ENCODE peak calls at places on chromosomes 12 and 14, in six cellular contexts. M, U, Q, T, G and W are unnamed samples.
A peak's percentile ranks its signal among the peaks of the same experiment; 100 is the strongest.

GRCh38 chr14:47675489-47676300 is at the start of gene MDGA2:
- DNase-seq in Q (no peak), U (no peak), G (no peak), M (no peak), T (no peak), W (no peak)

GRCh38 chr12:68609955-68610434 is 704 bp upstream of the RAP1B start:
- DNase-seq in M (no peak), T (no peak), U (no peak), G (no peak), Q (peak; percentile 52), W (peak; percentile 48)

GRCh38 chr12:22459872-22460490 is 84.4 kb downstream of the C2CD5 start:
- DNase-seq in G (no peak), U (no peak), T (no peak), M (no peak), Q (peak; percentile 62), W (peak; percentile 52)

GRCh38 chr14:69242311-69243224 is 17.4 kb upstream of the GALNT16 start:
- DNase-seq in M (peak; percentile 76), T (peak; percentile 21), U (no peak), Q (peak; percentile 77), G (no peak), W (peak; percentile 78)

GRCh38 chr12:100185361-100185894 is 15.2 kb upstream of the ACTR6 start:
- DNase-seq in Q (peak; percentile 34), U (no peak), G (no peak), T (no peak), M (peak; percentile 44), W (no peak)

GRCh38 chr12:19120795-19121194 is 8.7 kb upstream of the PLEKHA5 start:
- DNase-seq in Q (peak; percentile 22), U (no peak), G (no peak), M (no peak), T (no peak), W (peak; percentile 36)

GRCh38 chr14:93943052-93943451 is 15.9 kb downstream of the FAM181A start:
- DNase-seq in T (no peak), Q (no peak), U (no peak), G (no peak), M (no peak), W (peak; percentile 38)

GRCh38 chr12:128644664-128645296 is 179.0 kb downstream of the SLC15A4 start:
- DNase-seq in U (no peak), Q (no peak), T (no peak), M (no peak), G (peak; percentile 84), W (no peak)

GRCh38 chr12:42961395-42961794 is 371.8 kb upstream of the PRICKLE1 start:
- DNase-seq in U (no peak), G (no peak), T (no peak), Q (peak; percentile 69), M (no peak), W (peak; percentile 69)

GRCh38 chr12:118979763-118980406 is 1.5 kb upstream of the SRRM4 start:
- DNase-seq in T (no peak), Q (peak; percentile 29), U (peak; percentile 49), M (no peak), G (no peak), W (peak; percentile 27)

GRCh38 chr12:57889541-57889989 is 43.0 kb upstream of the CTDSP2 start:
- DNase-seq in T (no peak), U (no peak), M (peak; percentile 92), G (no peak), Q (peak; percentile 97), W (peak; percentile 79)

GRCh38 chr14:29928342-29928640 is 644 bp upstream of the PRKD1 start:
- DNase-seq in U (no peak), M (no peak), Q (no peak), G (no peak), T (no peak), W (no peak)

GRCh38 chr12:10293151-10293550 is 14.5 kb upstream of the KLRD1 start:
- DNase-seq in U (no peak), Q (no peak), M (no peak), G (no peak), T (no peak), W (no peak)

GRCh38 chr14:79831198-79831890 is 380.0 kb downstream of the DIO2 start:
- DNase-seq in T (no peak), Q (peak; percentile 13), U (no peak), M (no peak), G (no peak), W (peak; percentile 75)

GRCh38 chr12:54932691-54933090 is 51.9 kb downstream of the TESPA1 start:
- DNase-seq in U (no peak), M (no peak), G (no peak), T (no peak), Q (no peak), W (no peak)

GRCh38 chr12:89864419-89864818 is 155.8 kb upstream of the ATP2B1 start:
- DNase-seq in U (no peak), T (no peak), M (no peak), G (no peak), Q (no peak), W (no peak)

GRCh38 chr12:53230971-53231858 is 794 bp downstream of the RARG start:
- DNase-seq in Q (no peak), T (no peak), G (no peak), M (no peak), U (peak; percentile 30), W (peak; percentile 43)

GRCh38 chr12:71432936-71433335 is 6.7 kb upstream of the LGR5 start:
- DNase-seq in U (no peak), T (no peak), M (no peak), G (no peak), Q (no peak), W (no peak)

GRCh38 chr14:101559624-101560533 is 1.4 kb upstream of the DIO3 start:
- DNase-seq in T (no peak), G (no peak), Q (peak; percentile 1), M (no peak), U (peak; percentile 40), W (no peak)

GRCh38 chr12:130139971-130140547 is 22.2 kb upstream of the FZD10 start:
- DNase-seq in U (no peak), Q (no peak), T (no peak), M (no peak), G (no peak), W (no peak)

GRCh38 chr12:105141320-105141918 is 33.9 kb downstream of the WASHC4 start:
- DNase-seq in U (no peak), G (no peak), Q (no peak), M (no peak), T (no peak), W (no peak)

GRCh38 chr12:63420206-63420644 is 248.1 kb downstream of the DPY19L2 start:
- DNase-seq in G (no peak), U (no peak), M (no peak), T (no peak), Q (peak; percentile 59), W (peak; percentile 75)

GRCh38 chr12:124509676-124510300 is 57.6 kb downstream of the NCOR2 start:
- DNase-seq in G (no peak), T (no peak), U (no peak), M (peak; percentile 90), Q (peak; percentile 86), W (peak; percentile 89)

GRCh38 chr14:97602438-97603117 is 805.4 kb downstream of the VRK1 start:
- DNase-seq in Q (no peak), U (no peak), T (peak; percentile 57), M (no peak), G (no peak), W (no peak)

GRCh38 chr14:100239200-100239839 is 376 bp downstream of the YY1 start:
- DNase-seq in G (peak; percentile 60), Q (no peak), M (no peak), T (no peak), U (peak; percentile 64), W (no peak)

GRCh38 chr12:120249266-120249874 is 16.2 kb downstream of the PXN start:
- DNase-seq in Q (no peak), G (no peak), T (no peak), U (no peak), M (no peak), W (no peak)

GRCh38 chr14:68856572-68856971 is 63.7 kb upstream of the ZFP36L1 start:
- DNase-seq in T (no peak), U (no peak), M (peak; percentile 11), Q (peak; percentile 65), G (no peak), W (peak; percentile 20)

GRCh38 chr14:73266317-73266716 is 29.0 kb downstream of the PAPLN start:
- DNase-seq in T (no peak), Q (no peak), M (no peak), G (peak; percentile 39), U (no peak), W (no peak)

GRCh38 chr12:93146278-93146939 is 217.3 kb upstream of the EEA1 start:
- DNase-seq in U (no peak), G (no peak), M (no peak), Q (peak; percentile 32), T (no peak), W (peak; percentile 17)

GRCh38 chr12:2963760-2964292 is 4.6 kb downstream of the TEAD4 start:
- DNase-seq in M (no peak), U (no peak), Q (no peak), G (no peak), T (no peak), W (peak; percentile 32)